ENCODE peak calls at places on chromosomes 11 and 22, in four cellular contexts. J, X, W and L are unnamed samples. For H3K27me3, the result is how much of the 10 kb centered on the place peaks cover.

GRCh38 chr11:112129656-112130055 is 34.2 kb downstream of the IL18 start:
- DNase-seq in J (no peak), W (no peak), X (no peak), L (no peak)

GRCh38 chr11:12377106-12377823 is at the start of gene PARVA:
- DNase-seq in J (peak), W (peak), X (peak), L (no peak)

GRCh38 chr22:50302564-50302963 is 4.9 kb downstream of the PLXNB2 start:
- DNase-seq in J (no peak), W (no peak), X (no peak), L (no peak)

GRCh38 chr11:63769044-63769718 is 606 bp upstream of the ZFTA start:
- DNase-seq in X (no peak), W (peak), J (no peak), L (no peak)

GRCh38 chr11:73019448-73019847 is 122.7 kb downstream of the FCHSD2 start:
- DNase-seq in W (no peak), X (no peak), J (no peak), L (no peak)

GRCh38 chr22:45830531-45831245 is 146.3 kb downstream of the WNT7B start:
- DNase-seq in X (no peak), J (peak), W (no peak), L (no peak)

GRCh38 chr11:12109591-12110196 is 696 bp upstream of the MICAL2 start:
- DNase-seq in W (no peak), X (no peak), J (no peak), L (no peak)

GRCh38 chr22:45262931-45263789 is 21.6 kb upstream of the UPK3A start:
- DNase-seq in X (no peak), J (no peak), W (no peak), L (no peak)

GRCh38 chr11:44607324-44607962 is 42.0 kb downstream of the CD82 start:
- DNase-seq in X (no peak), J (no peak), W (no peak), L (no peak)

GRCh38 chr11:28529540-28530410 is 421.6 kb downstream of the METTL15 start:
- DNase-seq in J (peak), X (no peak), W (no peak), L (no peak)

GRCh38 chr11:110830344-110831141 is 118.3 kb upstream of the ARHGAP20 start:
- DNase-seq in W (no peak), X (peak), J (no peak), L (no peak)

GRCh38 chr11:71433648-71434450 is 14.3 kb downstream of the DHCR7 start:
- DNase-seq in J (no peak), X (no peak), W (no peak), L (no peak)

GRCh38 chr11:14446701-14447169 is 52.9 kb downstream of the COPB1 start:
- DNase-seq in J (no peak), X (no peak), W (no peak), L (no peak)

GRCh38 chr11:45560153-45560934 is 105.1 kb downstream of the CHST1 start:
- DNase-seq in X (no peak), W (no peak), J (no peak), L (no peak)

GRCh38 chr11:73198677-73199076 is 19.4 kb upstream of the P2RY2 start:
- DNase-seq in J (peak), W (peak), X (peak), L (no peak)

GRCh38 chr11:34940026-34940677 is 23.7 kb downstream of the PDHX start:
- DNase-seq in J (peak), W (no peak), X (no peak), L (no peak)

GRCh38 chr11:43830928-43831440 is 49.6 kb upstream of the ALKBH3 start:
- DNase-seq in X (no peak), W (no peak), J (peak), L (no peak)

GRCh38 chr11:111976614-111977140 is 39.5 kb downstream of the DIXDC1 start:
- DNase-seq in X (no peak), W (peak), J (no peak), L (no peak)

GRCh38 chr22:31102441-31103081 is 4.8 kb downstream of the SELENOM start:
- DNase-seq in J (peak), W (no peak), X (no peak), L (peak)

GRCh38 chr11:58805065-58805464 is 39.4 kb downstream of the GLYATL2 start:
- DNase-seq in W (no peak), J (no peak), X (no peak), L (no peak)

GRCh38 chr11:72010529-72011233 is 12.0 kb downstream of the IL18BP start:
- DNase-seq in J (no peak), W (no peak), X (no peak), L (no peak)

GRCh38 chr11:79396674-79397073 is 44.2 kb downstream of the TENM4 start:
- DNase-seq in J (no peak), W (no peak), X (peak), L (no peak)

GRCh38 chr11:116412118-116412889 is 360.5 kb downstream of the BUD13 start:
- DNase-seq in W (no peak), X (no peak), J (no peak), L (no peak)

DNA sequence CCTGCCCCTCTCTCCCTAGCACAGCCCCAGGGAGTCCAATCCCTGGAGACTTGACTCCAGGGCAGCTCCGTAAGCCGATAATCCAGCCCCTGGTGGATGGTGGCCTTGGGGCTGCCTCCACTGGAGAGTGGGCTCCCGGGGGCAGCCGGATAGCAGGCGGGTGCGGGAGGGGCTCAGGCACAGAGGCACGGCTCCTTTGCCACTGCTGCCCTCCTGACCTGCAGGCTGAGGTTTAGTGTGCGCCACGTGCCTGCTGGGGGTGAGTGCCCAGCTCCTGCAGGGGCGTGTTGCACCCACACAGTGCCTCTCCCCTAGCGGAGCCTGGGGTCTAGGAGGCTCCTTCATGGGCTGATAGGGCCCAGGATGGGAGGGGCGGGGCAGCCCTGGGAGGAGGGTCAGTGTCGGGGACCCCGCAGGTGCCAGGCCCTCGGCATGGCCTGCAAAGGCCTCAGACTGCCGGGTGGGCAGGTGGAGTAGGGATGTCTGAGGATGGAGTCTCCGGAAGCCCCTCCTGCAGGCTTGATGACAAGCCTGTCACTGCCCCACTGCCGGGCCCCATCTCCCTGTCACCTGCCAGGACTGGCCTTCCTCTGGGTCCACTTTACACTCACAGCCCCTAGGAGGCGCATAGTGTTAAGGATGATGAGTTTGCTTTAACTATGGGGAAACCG is 5.6 kb downstream of the DUSP8 start:
- DNase-seq in J (no peak), X (peak), W (peak), L (no peak)
- TF ChIP-seq CTCF in J (peak), X (peak), W (no peak), L (no peak)

GRCh38 chr11:117997436-117998200 is 11.4 kb downstream of the IL10RA start:
- DNase-seq in X (no peak), W (no peak), J (no peak), L (no peak)
- H3K27ac ChIP-seq in X (no peak), W (no peak), J (no peak), L (no peak)

DNA sequence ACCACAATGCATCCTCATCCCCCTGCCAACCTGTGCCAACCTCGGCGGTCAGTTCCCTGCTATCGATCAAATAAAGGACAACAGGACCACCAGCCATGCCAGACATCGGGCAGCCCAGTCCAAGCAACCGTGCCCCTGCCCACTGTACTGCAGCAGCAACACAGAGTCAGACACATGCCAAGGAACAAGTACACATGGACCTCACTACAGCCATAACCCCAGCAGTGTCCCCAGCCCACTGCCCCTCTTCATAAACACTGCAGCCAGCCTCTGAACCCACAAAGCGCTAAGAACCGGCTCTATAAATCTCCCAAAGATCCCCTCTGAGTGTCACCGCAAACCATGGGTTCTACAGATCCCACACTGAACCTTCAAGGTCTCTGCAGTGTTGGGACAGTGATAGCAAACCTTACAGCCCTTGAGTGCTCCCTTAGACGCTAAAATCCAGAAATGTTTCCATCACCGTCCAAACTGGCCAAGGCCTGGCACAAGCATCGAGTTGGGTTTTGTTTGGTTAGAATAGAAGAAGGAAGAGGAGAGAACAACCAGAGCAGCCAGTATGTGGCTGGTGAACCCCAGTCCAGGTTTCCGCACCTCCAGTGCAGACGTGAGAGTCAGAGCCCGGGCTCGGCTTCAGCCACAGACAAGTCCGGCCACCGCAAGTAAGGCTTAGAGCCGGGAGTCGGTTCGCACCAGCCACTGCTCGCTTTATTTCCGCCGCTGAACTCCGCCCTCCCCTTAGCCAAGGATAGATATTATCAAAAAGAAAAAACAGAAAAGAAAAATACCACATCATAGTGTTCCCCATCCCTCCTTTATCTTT is 7.9 kb downstream of the PAX6 start:
- DNase-seq in J (no peak), W (peak), X (no peak), L (peak)
- H3K27me3 ChIP-seq in J (half or more), W (half or more), X (half or more), L (half or more)

GRCh38 chr11:130114281-130114680 is 44.6 kb downstream of the APLP2 start:
- DNase-seq in W (no peak), X (no peak), J (no peak), L (no peak)
- TF ChIP-seq CTCF in W (no peak), X (no peak), J (no peak), L (no peak)

DNA sequence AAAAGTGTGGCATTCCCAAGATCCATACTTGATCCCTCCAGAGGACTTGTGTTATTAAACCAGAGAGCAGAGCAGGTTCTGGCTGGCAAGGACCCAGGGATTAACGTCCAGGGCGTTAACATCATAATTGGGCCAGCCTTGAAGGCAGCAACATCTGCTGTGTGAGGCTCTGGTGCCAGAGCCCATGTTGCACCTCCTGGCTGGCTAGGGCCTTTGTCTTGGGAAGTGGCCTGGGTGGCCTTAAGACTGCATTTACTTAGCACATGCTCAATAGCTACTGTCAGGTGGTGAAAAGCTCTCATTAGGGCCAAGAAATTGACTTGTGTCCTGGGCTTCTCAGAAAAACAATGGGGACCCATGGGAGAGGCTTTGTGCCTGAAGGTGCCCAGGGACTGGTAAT is 66.6 kb downstream of the CACNG2 start:
- DNase-seq in W (no peak), J (no peak), X (peak), L (no peak)
- H3K27ac ChIP-seq in W (no peak), J (no peak), X (no peak), L (no peak)

GRCh38 chr11:68375337-68375736 is 62.9 kb downstream of the LRP5 start:
- DNase-seq in J (no peak), W (no peak), X (no peak), L (no peak)

GRCh38 chr11:68373810-68374501 is 61.6 kb downstream of the LRP5 start:
- DNase-seq in W (no peak), X (no peak), J (no peak), L (no peak)

GRCh38 chr11:68379216-68379615 is 66.8 kb downstream of the LRP5 start:
- DNase-seq in X (no peak), J (no peak), W (no peak), L (no peak)

GRCh38 chr11:68374531-68374930 is 62.1 kb downstream of the LRP5 start:
- DNase-seq in J (no peak), X (no peak), W (no peak), L (no peak)

GRCh38 chr11:68377389-68377795 is 65.0 kb downstream of the LRP5 start:
- DNase-seq in J (no peak), W (no peak), X (no peak), L (no peak)
- H3K27me3 ChIP-seq in J (under half), W (under half), X (under half), L (under half)

DNA sequence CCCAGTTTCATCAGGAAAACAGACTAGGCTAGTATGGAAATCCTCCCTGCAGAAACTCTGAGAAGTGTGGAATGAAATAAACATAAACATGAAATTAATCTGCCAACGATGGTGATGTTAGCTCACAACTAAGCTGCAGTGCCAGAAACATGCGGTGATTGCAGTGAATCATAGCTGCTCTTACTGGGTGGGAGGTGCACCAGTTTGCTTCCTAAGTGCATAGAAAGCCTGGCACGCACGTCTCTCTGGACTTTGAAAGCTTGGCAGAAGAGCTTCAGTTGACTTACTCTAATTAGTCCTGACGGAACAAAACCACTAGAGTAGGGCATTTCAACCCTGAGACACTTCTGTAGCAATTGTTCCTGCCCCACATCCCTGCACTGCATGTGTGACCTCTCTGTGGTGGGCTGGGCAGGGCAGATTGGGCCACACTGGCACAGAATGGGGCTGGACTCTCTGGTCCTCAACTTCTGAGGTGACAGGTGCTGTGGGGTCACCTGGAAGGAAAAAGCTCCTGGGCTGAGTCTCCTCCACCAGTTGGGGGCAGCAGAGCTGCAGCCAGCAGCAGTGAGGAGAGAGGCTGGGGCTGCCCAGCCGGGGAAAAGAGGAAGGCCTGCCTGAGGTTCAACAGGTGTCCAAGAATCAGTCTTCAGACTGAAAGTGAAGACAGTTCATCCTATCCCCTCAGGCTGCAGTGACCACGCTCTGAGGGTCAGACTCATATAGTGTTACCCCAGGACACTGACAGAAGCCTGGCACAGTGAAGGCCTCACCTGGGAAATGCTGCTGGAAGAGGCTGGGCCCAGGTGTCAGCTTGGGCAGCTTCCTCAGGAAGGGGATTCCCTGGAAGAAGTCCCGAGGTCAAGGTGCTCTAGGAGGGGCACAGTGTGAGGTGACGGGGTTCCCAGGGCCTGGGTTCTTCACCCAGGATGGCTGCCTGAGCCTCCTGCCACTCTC is 40.5 kb downstream of the GGTLC2 start:
- DNase-seq in W (peak), J (peak), X (peak), L (no peak)
- TF ChIP-seq CTCF in W (peak), J (peak), X (peak), L (no peak)